ENCODE peak calls at places on chromosomes 12 and 14, in seven cellular contexts. P, R, C, O, N, D and U are unnamed samples.

GRCh38 chr12:3218150-3218845 is 141.1 kb downstream of the TSPAN9 start:
- DNase-seq in P (peak; percentile 80), R (peak; percentile 86), C (peak; percentile 85), O (no peak), N (peak; percentile 93), D (peak; percentile 87), U (peak; percentile 46)

GRCh38 chr14:54942913-54943312 is 40.3 kb upstream of the GCH1 start:
- DNase-seq in P (no peak), R (no peak), C (no peak), O (no peak), N (no peak), D (no peak), U (no peak)

GRCh38 chr14:74548881-74549280 is 55.3 kb downstream of the ISCA2 start:
- DNase-seq in P (peak; percentile 34), R (peak; percentile 76), C (peak; percentile 83), O (no peak), N (peak; percentile 75), D (peak; percentile 81), U (peak; percentile 78)

GRCh38 chr12:12336511-12336910 is 13.5 kb downstream of the MANSC1 start:
- DNase-seq in P (no peak), R (no peak), C (no peak), O (no peak), N (no peak), D (no peak), U (no peak)

GRCh38 chr14:82642425-82642824 is 1108.8 kb upstream of the SEL1L start:
- DNase-seq in P (no peak), R (no peak), C (no peak), O (no peak), N (no peak), D (no peak), U (no peak)

GRCh38 chr14:89621009-89621421 is 204.0 kb upstream of the FOXN3 start:
- DNase-seq in P (no peak), R (no peak), C (no peak), O (no peak), N (no peak), D (no peak), U (no peak)

GRCh38 chr14:73935666-73936065 is 14.2 kb downstream of the FAM161B start:
- DNase-seq in P (no peak), R (peak; percentile 26), C (no peak), O (no peak), N (no peak), D (no peak), U (no peak)

GRCh38 chr14:50734950-50735697 is 67.0 kb upstream of the SAV1 start:
- DNase-seq in P (no peak), R (no peak), C (no peak), O (no peak), N (no peak), D (no peak), U (no peak)

GRCh38 chr12:46197876-46198275 is 71.0 kb downstream of the SLC38A1 start:
- DNase-seq in P (no peak), R (no peak), C (no peak), O (no peak), N (no peak), D (no peak), U (no peak)

GRCh38 chr12:50242751-50243191 is 40.5 kb downstream of the LIMA1 start:
- DNase-seq in P (no peak), R (peak; percentile 38), C (no peak), O (no peak), N (no peak), D (no peak), U (peak; percentile 38)

GRCh38 chr14:83291716-83292115 is 1758.1 kb upstream of the SEL1L start:
- DNase-seq in P (no peak), R (peak; percentile 7), C (no peak), O (no peak), N (no peak), D (no peak), U (no peak)

GRCh38 chr12:40946612-40947194 is 241.4 kb upstream of the PDZRN4 start:
- DNase-seq in P (no peak), R (peak; percentile 57), C (no peak), O (no peak), N (no peak), D (no peak), U (no peak)

GRCh38 chr14:90381999-90382451 is 14.8 kb upstream of the CALM1 start:
- DNase-seq in P (no peak), R (no peak), C (no peak), O (no peak), N (peak; percentile 80), D (no peak), U (no peak)

GRCh38 chr14:96663491-96664067 is 133.6 kb upstream of the VRK1 start:
- DNase-seq in P (no peak), R (no peak), C (no peak), O (no peak), N (no peak), D (no peak), U (no peak)

GRCh38 chr12:24838531-24838950 is 110.4 kb downstream of the BCAT1 start:
- DNase-seq in P (peak; percentile 83), R (peak; percentile 95), C (no peak), O (peak; percentile 76), N (peak; percentile 76), D (no peak), U (peak; percentile 88)

GRCh38 chr14:34718750-34719304 is 4.4 kb upstream of the CFL2 start:
- DNase-seq in P (no peak), R (no peak), C (no peak), O (no peak), N (no peak), D (no peak), U (no peak)

GRCh38 chr12:53004582-53004981 is 1.7 kb upstream of the EIF4B start:
- DNase-seq in P (no peak), R (peak; percentile 53), C (no peak), O (no peak), N (no peak), D (no peak), U (no peak)

GRCh38 chr12:132804426-132804861 is 24.2 kb downstream of the GOLGA3 start:
- DNase-seq in P (no peak), R (no peak), C (no peak), O (no peak), N (no peak), D (no peak), U (no peak)

GRCh38 chr12:41944241-41944640 is 200.4 kb downstream of the GXYLT1 start:
- DNase-seq in P (no peak), R (no peak), C (no peak), O (no peak), N (no peak), D (no peak), U (peak; percentile 17)

GRCh38 chr14:23346693-23347405 is 5.8 kb downstream of the SLC22A17 start:
- DNase-seq in P (no peak), R (no peak), C (no peak), O (no peak), N (no peak), D (peak; percentile 49), U (no peak)

GRCh38 chr14:25009891-25010290 is 40.1 kb downstream of the STXBP6 start:
- DNase-seq in P (peak; percentile 1), R (peak; percentile 55), C (no peak), O (peak; percentile 36), N (no peak), D (no peak), U (peak; percentile 5)

GRCh38 chr12:3947781-3948180 is 74.6 kb upstream of the PARP11 start:
- DNase-seq in P (no peak), R (no peak), C (no peak), O (no peak), N (no peak), D (no peak), U (no peak)

GRCh38 chr12:68331500-68331868 is 678 bp downstream of the MDM1 start:
- DNase-seq in P (no peak), R (no peak), C (no peak), O (no peak), N (no peak), D (no peak), U (no peak)

DNA sequence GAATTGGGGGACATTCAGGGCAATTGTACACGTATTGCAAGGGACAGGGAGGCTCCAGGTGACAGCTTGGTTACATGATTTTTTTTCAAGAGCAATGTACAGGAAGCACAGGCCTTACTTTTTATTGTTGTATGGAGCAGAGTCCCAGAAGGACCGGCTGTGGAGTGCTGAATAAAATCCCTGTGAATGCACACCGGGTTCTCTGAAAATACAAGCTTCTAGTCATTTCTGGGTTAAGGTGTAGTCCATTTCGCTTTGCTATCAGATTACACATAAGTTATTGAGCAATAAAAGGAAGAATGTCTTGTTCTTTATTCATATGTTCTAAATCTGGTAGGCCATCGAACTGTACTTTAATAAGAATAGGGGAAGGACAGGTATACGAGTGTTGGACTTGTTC is 52.2 kb downstream of the PDE3A start:
- DNase-seq in P (no peak), R (no peak), C (no peak), O (no peak), N (no peak), D (no peak), U (no peak)
- H3K4me3 ChIP-seq in P (no peak overlapping the region), R (no peak overlapping the region), C (peak overlapping the region; percentile 11), O (no peak overlapping the region), N (no peak overlapping the region), D (no peak overlapping the region), U (no peak overlapping the region)

GRCh38 chr12:124498870-124499753 is 68.3 kb downstream of the NCOR2 start:
- DNase-seq in P (peak; percentile 70), R (peak; percentile 73), C (no peak), O (no peak), N (no peak), D (peak; percentile 66), U (no peak)
- TF ChIP-seq CTCF in P (peak; percentile 55), R (peak; percentile 7), C (no peak), O (peak; percentile 26), N (no peak), D (no peak), U (no peak)

GRCh38 chr14:36504805-36505192 is 15.2 kb downstream of the NKX2-1 start:
- DNase-seq in P (no peak), R (no peak), C (no peak), O (no peak), N (no peak), D (no peak), U (no peak)

GRCh38 chr14:36505193-36505815 is 14.7 kb downstream of the NKX2-1 start:
- DNase-seq in P (no peak), R (no peak), C (no peak), O (no peak), N (no peak), D (no peak), U (no peak)

GRCh38 chr14:36506732-36507614 is 13.1 kb downstream of the NKX2-1 start:
- DNase-seq in P (no peak), R (no peak), C (no peak), O (no peak), N (no peak), D (no peak), U (no peak)

GRCh38 chr14:36507847-36508417 is 12.1 kb downstream of the NKX2-1 start:
- DNase-seq in P (no peak), R (no peak), C (no peak), O (no peak), N (no peak), D (no peak), U (no peak)

GRCh38 chr14:36505892-36506731 is 13.9 kb downstream of the NKX2-1 start:
- DNase-seq in P (no peak), R (no peak), C (no peak), O (no peak), N (no peak), D (no peak), U (no peak)
- H3K4me3 ChIP-seq in P (no peak overlapping the region), R (no peak overlapping the region), C (no peak overlapping the region), O (no peak overlapping the region), N (no peak overlapping the region), D (no peak overlapping the region), U (no peak overlapping the region)

DNA sequence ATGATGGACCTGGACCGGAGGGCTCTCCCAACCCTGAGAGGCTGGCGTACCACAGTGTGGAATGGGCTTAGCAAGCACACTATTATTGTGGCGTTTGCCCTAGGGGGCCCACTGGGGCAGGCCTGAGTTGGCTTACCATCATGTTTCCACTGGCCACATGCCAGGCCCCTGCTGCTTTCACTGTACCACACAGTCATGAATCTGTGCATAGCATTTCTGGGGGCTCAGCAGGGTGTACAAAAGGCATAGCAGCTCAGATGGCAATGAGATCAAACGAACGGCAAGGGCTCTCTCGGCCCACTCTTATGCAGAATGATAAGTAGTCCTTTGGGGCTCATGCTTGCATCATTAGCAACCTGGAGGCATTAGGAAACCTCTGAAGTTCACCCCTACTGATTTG is 137.0 kb upstream of the HIF1A start:
- DNase-seq in P (no peak), R (no peak), C (no peak), O (no peak), N (no peak), D (no peak), U (no peak)
- TF ChIP-seq CTCF in P (no peak), R (no peak), C (no peak), O (no peak), N (no peak), D (no peak), U (no peak)